ENCODE peak calls at places on chromosomes 3 and 15, in six cellular contexts. V, N, Y, T, C and O are unnamed samples. For H3K4me1, the result is how much of the 10 kb centered on the place peaks cover.

GRCh38 chr15:86178845-86179244 is 99.2 kb downstream of the AGBL1 start:
- DNase-seq in Y (no peak), T (no peak), N (no peak), V (no peak), C (no peak), O (no peak)

GRCh38 chr3:55165278-55165677 is 237.4 kb upstream of the LRTM1 start:
- DNase-seq in V (no peak), N (no peak), Y (peak), C (no peak), T (no peak), O (no peak)

GRCh38 chr3:128969993-128970740 is 23.7 kb downstream of the CFAP92 start:
- DNase-seq in N (no peak), C (peak), T (peak), Y (peak), V (peak), O (peak)

GRCh38 chr15:67834249-67834592 is 5.6 kb downstream of the RNU6-1 start:
- DNase-seq in N (no peak), Y (no peak), C (no peak), V (no peak), T (no peak), O (no peak)

GRCh38 chr15:94327356-94327936 is 96.1 kb downstream of the MCTP2 start:
- DNase-seq in V (no peak), Y (peak), C (no peak), T (no peak), N (no peak), O (no peak)

GRCh38 chr15:38085931-38086562 is 151.6 kb downstream of the TMCO5A start:
- DNase-seq in Y (peak), N (no peak), T (no peak), V (no peak), C (no peak), O (no peak)

GRCh38 chr3:159870723-159871122 is 117.9 kb upstream of the IL12A start:
- DNase-seq in T (no peak), N (no peak), V (no peak), C (no peak), Y (no peak), O (no peak)

GRCh38 chr3:157113832-157114505 is 46.0 kb downstream of the CCNL1 start:
- DNase-seq in N (no peak), Y (no peak), T (no peak), C (no peak), V (no peak), O (no peak)

GRCh38 chr3:113746069-113746954 is at the start of gene NAA50:
- DNase-seq in T (peak), V (peak), Y (peak), N (peak), C (peak), O (peak)

DNA sequence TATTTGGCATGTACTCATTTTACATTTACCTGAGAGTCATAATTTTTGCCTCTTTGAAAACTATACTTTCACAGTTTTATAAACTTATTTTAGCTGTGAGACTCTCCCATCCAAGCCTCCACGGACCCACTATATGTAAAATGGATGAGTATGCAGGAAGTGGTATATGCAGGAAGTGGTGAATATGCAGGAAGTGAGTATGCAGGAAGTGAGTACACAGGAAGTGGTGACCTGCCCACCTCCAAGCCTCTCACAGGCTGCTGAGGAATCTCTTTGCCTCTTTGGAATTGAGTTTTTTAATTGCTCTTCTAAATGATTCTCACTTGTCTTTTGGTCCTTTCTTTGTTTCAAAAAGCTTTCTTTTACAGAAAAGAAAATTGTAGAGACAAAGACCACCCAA is 85.2 kb downstream of the KBTBD8 start:
- DNase-seq in C (no peak), T (no peak), V (peak), Y (peak), N (no peak), O (no peak)
- H3K4me3 ChIP-seq in C (no peak), T (peak), V (peak), Y (no peak), N (no peak), O (no peak)

DNA sequence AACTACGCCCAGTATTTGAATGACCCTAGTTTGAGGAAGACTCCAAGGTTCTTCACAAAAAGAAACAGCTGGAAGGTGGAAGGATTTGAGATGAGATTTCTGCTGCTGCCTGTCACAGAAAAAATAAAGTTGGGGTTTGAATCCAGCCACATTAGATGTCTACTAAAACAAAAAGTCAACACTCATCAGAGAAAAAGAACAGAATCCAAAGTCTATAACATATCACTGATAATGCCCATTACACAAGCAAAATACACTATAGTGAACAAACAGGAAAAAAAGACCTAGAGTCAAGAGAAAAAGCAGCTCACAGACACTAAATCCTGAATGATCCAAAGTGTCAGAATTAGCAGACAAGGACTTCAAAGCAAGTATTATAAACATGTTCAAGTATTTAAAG is 56.0 kb downstream of the RFX7 start:
- DNase-seq in T (no peak), V (no peak), N (no peak), Y (no peak), C (no peak), O (no peak)
- H3K4me1 ChIP-seq in T (under half), V (under half), N (under half), Y (under half), C (under half), O (under half)

GRCh38 chr3:14428087-14429067 is 26.0 kb downstream of the SLC6A6 start:
- DNase-seq in C (no peak), V (no peak), N (no peak), Y (peak), T (no peak), O (no peak)

GRCh38 chr3:14430706-14431470 is 28.5 kb downstream of the SLC6A6 start:
- DNase-seq in Y (no peak), N (peak), V (no peak), T (no peak), C (no peak), O (no peak)

GRCh38 chr3:14429237-14429636 is 26.8 kb downstream of the SLC6A6 start:
- DNase-seq in N (no peak), V (no peak), T (no peak), Y (no peak), C (no peak), O (peak)

GRCh38 chr3:14431556-14431927 is 29.1 kb downstream of the SLC6A6 start:
- DNase-seq in Y (no peak), C (no peak), T (no peak), V (peak), N (no peak), O (no peak)

DNA sequence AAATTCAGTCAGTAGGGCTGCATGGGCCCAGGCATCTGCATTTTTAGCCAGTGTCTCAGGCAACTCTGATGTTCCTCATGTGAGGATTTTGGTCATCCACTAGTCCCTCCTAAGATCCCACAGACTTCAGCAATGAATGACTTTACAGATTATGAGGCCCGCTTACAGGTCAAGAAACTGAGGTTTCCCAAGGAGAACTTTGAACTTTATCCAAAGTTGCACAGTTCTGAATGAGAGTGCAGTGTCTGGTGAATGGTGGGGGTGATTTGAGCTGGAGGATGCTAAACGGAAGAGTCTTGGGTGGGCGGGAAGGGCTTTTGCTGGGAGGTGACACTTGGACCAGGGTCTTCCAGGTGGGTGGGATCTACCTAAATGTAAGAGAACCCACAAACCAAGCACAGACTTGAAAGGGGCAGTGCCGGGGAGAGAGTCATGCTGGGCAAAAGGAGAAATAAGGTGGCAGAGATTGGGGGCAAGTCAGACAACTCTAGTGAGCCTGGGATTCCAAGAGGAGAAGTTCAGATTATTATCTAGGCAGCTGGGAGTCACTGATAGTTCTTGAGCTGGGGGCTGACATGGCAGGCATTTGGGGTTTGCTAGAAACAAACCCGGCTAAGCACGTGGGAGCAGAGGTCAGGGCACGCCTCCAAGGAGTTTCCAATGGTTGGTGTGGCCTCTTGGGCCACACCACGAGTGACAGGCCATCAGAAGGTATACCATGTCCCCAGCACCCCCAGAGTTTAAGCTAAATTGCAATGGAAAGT is 27.5 kb downstream of the SLC6A6 start:
- DNase-seq in V (no peak), T (no peak), Y (no peak), C (no peak), N (no peak), O (no peak)
- H3K27ac ChIP-seq in V (peak), T (peak), Y (no peak), C (no peak), N (peak), O (peak)

DNA sequence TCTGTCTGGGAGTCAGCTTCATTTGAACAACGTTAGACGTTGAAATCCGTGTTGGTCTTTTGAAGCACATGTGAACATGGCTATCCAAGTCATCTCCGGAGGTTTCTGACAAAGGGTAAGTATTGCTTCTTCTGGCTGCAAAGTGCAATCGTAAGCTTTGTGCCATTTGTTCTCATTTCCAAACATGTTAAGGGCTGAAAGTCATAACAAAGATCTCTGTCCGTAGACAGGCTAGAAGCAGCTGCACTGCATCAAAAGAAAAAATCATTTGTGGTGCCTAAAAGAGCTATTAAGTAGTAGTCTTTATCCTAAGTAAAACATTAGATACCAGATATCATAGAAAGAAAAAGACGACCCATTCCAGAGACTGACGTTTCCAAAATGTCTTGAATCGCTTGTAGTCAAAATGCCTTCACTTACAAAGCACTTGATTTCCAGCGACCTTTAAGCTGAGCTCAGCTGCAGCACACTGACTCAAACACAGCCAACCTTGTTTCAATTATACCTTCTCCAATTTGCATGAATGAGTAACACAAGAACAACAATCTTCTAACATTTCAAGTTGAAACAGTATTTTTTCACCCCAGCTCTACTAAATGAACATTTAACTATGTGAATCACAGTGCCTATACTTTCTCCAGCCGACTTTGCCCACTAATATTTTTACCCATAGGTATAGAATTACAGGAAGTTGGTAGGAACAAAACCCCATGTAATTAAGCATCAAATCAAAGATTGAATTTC is 76.6 kb downstream of the NEDD4 start:
- DNase-seq in N (no peak), T (no peak), V (no peak), C (no peak), Y (peak), O (no peak)
- H3K4me3 ChIP-seq in N (no peak), T (no peak), V (no peak), C (no peak), Y (peak), O (no peak)

GRCh38 chr15:92907229-92907628 is 7.1 kb downstream of the CHD2 start:
- DNase-seq in C (no peak), T (no peak), V (no peak), Y (peak), N (peak), O (no peak)

GRCh38 chr15:92908369-92909057 is 8.4 kb downstream of the CHD2 start:
- DNase-seq in N (no peak), C (no peak), Y (no peak), V (no peak), T (no peak), O (no peak)

GRCh38 chr15:92907880-92908279 is 7.8 kb downstream of the CHD2 start:
- DNase-seq in V (peak), C (no peak), Y (peak), T (no peak), N (no peak), O (no peak)

GRCh38 chr15:92910451-92910850 is 10.3 kb downstream of the CHD2 start:
- DNase-seq in Y (no peak), V (no peak), N (no peak), T (no peak), C (no peak), O (no peak)

DNA sequence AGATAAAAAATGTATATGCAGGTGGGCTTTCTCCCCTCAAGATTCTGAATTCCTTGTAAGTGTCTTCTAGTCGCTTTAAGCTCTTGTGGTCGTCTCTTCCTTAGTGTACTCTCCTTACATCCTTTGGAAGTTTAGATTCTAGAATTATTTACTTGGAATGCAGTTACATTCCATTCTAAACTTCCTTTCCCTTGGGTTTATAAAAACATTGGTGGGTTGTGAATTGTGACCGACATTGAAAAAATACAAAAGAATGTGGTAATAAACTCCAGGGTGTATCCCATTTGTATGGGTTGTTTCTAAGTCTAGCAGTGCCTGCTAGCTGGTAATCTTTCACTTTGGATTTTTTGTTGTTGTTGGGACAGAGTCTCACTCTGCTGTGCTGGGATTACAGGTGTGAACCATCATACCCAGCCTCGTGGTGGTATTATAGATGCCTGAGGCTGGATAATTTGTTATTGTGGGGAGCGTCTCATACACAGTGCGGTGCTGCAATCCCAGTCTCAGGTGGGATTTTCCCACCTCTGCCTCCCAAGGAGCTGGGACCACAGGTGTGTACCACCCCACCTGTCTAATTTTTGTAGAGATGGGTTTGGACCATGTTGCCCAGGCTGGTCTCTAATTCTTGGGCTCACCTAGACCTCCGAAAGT is 9.1 kb downstream of the CHD2 start:
- DNase-seq in T (no peak), N (no peak), C (no peak), V (no peak), Y (peak), O (no peak)
- H3K4me1 ChIP-seq in T (half or more), N (half or more), C (under half), V (half or more), Y (under half), O (half or more)

GRCh38 chr15:47266556-47266955 is 450.7 kb upstream of the SEMA6D start:
- DNase-seq in T (no peak), Y (no peak), V (no peak), N (no peak), C (no peak), O (no peak)

DNA sequence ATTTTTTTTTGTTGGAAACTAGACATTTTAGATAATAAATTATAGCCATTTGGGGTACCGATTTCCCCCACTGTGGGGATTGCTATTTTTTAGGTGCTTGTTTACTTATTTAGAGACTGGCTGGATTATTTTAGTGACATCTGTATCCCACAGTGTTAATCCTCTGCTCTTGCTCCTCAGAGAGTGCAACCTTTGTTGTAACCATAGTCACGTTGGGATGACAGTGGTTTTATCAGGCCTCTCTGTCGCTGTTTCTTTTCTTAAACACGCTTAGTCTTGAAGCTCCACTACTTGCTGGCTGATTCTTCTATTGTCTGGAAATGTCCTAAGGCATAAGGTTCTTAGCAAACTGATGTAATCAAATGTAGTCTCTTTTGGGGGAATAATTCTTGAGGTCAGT is 451.6 kb upstream of the SEMA6D start:
- DNase-seq in V (no peak), N (no peak), T (no peak), C (no peak), Y (no peak), O (no peak)
- H3K27ac ChIP-seq in V (no peak), N (no peak), T (no peak), C (no peak), Y (no peak), O (no peak)